ENCODE peak calls at places on chromosomes 6 and 20, in six cellular contexts. A is A673, K is aorta, U is transverse colon, L is upper lobe of left lung, W is endodermal cell. E is an unnamed sample. For H3K9me3, the result is how much of the 10 kb centered on the place peaks cover.

GRCh38 chr6:3987072-3987471 is 91.9 kb downstream of the FAM217A start:
- DNase-seq in W (peak), K (no peak), U (peak), A (no peak), L (no peak), E (no peak)

GRCh38 chr6:35727206-35727934 is 9.5 kb upstream of the ARMC12 start:
- DNase-seq in K (peak), U (peak), L (no peak), A (peak), W (peak), E (no peak)

GRCh38 chr6:3237761-3238662 is 10.6 kb upstream of the TUBB2B start:
- DNase-seq in U (no peak), L (no peak), W (peak), K (no peak), A (no peak), E (no peak)

GRCh38 chr6:103327079-103327478 is 1532.6 kb downstream of the HACE1 start:
- DNase-seq in U (no peak), L (no peak), W (no peak), K (no peak), A (no peak), E (no peak)

GRCh38 chr6:89063881-89064280 is 16.7 kb upstream of the PNRC1 start:
- DNase-seq in L (no peak), U (no peak), A (no peak), W (no peak), K (no peak), E (no peak)

GRCh38 chr20:53870426-53871199 is 199.8 kb downstream of the BCAS1 start:
- DNase-seq in U (no peak), K (no peak), A (no peak), L (no peak), W (peak), E (no peak)

GRCh38 chr20:38515631-38516030 is 43.0 kb downstream of the RALGAPB start:
- DNase-seq in K (no peak), W (no peak), A (no peak), U (no peak), L (no peak), E (no peak)

GRCh38 chr6:15421945-15422733 is 176.3 kb downstream of the JARID2 start:
- DNase-seq in L (no peak), A (no peak), W (no peak), U (no peak), K (no peak), E (no peak)

GRCh38 chr6:139474145-139475108 is 100.0 kb upstream of the CITED2 start:
- DNase-seq in U (peak), W (peak), K (no peak), L (no peak), A (peak), E (no peak)

GRCh38 chr6:163529605-163530004 is 115.1 kb downstream of the QKI start:
- DNase-seq in K (no peak), A (peak), W (no peak), L (no peak), U (no peak), E (no peak)

GRCh38 chr6:169253341-169253740 is 305 bp downstream of the THBS2 start:
- DNase-seq in L (no peak), A (no peak), U (no peak), W (no peak), K (peak), E (no peak)

GRCh38 chr6:160391419-160392116 is 43.4 kb downstream of the SLC22A3 start:
- DNase-seq in U (peak), K (no peak), L (no peak), W (no peak), A (no peak), E (no peak)

GRCh38 chr20:50198211-50198666 is 7.6 kb downstream of the CEBPB start:
- DNase-seq in W (no peak), K (no peak), U (no peak), A (no peak), L (no peak), E (no peak)

GRCh38 chr6:13194852-13195251 is 133.5 kb downstream of the TBC1D7 start:
- DNase-seq in U (peak), K (no peak), L (no peak), W (peak), A (peak), E (no peak)

GRCh38 chr6:17542243-17542642 is 57.9 kb upstream of the FAM8A1 start:
- DNase-seq in W (no peak), L (no peak), A (no peak), U (no peak), K (no peak), E (no peak)

GRCh38 chr6:28709478-28710349 is 184.0 kb downstream of the GPX5 start:
- DNase-seq in U (no peak), K (no peak), W (peak), L (no peak), A (peak), E (no peak)

GRCh38 chr6:128079026-128079425 is 178.2 kb upstream of the THEMIS start:
- DNase-seq in A (no peak), W (no peak), K (no peak), U (no peak), L (no peak), E (no peak)

GRCh38 chr6:149939909-149940672 is 1.7 kb upstream of the ULBP2 start:
- DNase-seq in W (peak), U (no peak), K (no peak), A (no peak), L (no peak), E (no peak)

GRCh38 chr6:126252154-126252553 is 87.8 kb upstream of the CENPW start:
- DNase-seq in U (no peak), K (no peak), L (no peak), A (no peak), W (peak), E (no peak)

GRCh38 chr6:73511796-73512195 is 9.0 kb downstream of the EEF1A1 start:
- DNase-seq in K (no peak), W (peak), U (no peak), L (no peak), A (no peak), E (no peak)

GRCh38 chr6:37554480-37554819 is 54.8 kb upstream of the CCDC167 start:
- DNase-seq in L (no peak), K (no peak), U (no peak), A (no peak), W (no peak), E (no peak)

GRCh38 chr6:148649454-148649963 is 97.3 kb upstream of the UST start:
- DNase-seq in K (no peak), U (no peak), L (no peak), A (no peak), W (no peak), E (no peak)

GRCh38 chr6:148653138-148653776 is 93.6 kb upstream of the UST start:
- DNase-seq in L (no peak), K (no peak), A (peak), W (no peak), U (no peak), E (no peak)

GRCh38 chr6:148650941-148651540 is 95.8 kb upstream of the UST start:
- DNase-seq in K (no peak), L (no peak), A (no peak), W (no peak), U (no peak), E (no peak)

GRCh38 chr6:148648754-148649453 is 97.9 kb upstream of the UST start:
- DNase-seq in A (no peak), L (no peak), K (no peak), W (no peak), U (no peak), E (no peak)
- H3K9me3 ChIP-seq in A (under half), L (under half), K (under half), W (half or more), U (under half), E (under half)

GRCh38 chr20:29878281-29878741 is 1379.2 kb upstream of the DEFB115 start:
- DNase-seq in U (peak), K (peak), W (peak), L (peak), A (no peak), E (no peak)
- H3K9me3 ChIP-seq in U (under half), K (under half), W (half or more), L (under half), A (under half), E (under half)

GRCh38 chr6:159359581-159360264 is 190.5 kb downstream of the FNDC1 start:
- DNase-seq in L (no peak), A (no peak), U (no peak), K (no peak), W (no peak), E (no peak)

GRCh38 chr6:159357211-159357920 is 188.2 kb downstream of the FNDC1 start:
- DNase-seq in L (no peak), A (no peak), U (no peak), K (no peak), W (no peak), E (no peak)

DNA sequence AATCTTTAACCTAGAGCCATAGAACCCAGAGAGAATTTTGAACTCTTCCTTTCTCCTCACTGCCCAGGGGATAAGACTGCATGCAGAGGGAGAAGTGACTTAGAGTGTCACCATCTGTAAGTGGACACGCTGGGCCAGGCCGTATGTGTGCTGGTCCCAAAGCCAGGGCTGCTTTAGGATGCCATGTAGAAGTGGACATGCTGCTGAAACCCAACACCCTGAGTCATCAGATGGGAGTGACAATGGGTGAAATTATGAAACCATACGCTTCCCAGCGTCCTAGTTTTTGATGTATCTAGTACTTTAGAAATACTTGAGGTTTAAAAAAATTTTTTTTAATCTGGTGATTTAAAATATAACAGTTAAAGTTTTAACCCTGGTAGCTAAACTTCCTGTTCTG is 191.1 kb downstream of the FNDC1 start:
- DNase-seq in A (no peak), L (no peak), U (no peak), K (no peak), W (no peak), E (no peak)
- H3K9me3 ChIP-seq in A (under half), L (under half), U (under half), K (under half), W (under half), E (under half)

GRCh38 chr20:55793986-55794385 is 211.3 kb downstream of the CBLN4 start:
- DNase-seq in U (no peak), W (no peak), A (no peak), K (no peak), L (no peak), E (no peak)
- H3K9me3 ChIP-seq in U (under half), W (half or more), A (under half), K (under half), L (under half), E (under half)

GRCh38 chr20:63128367-63128766 is 87.6 kb downstream of the YTHDF1 start:
- DNase-seq in W (peak), A (no peak), K (peak), U (no peak), L (peak), E (no peak)
- H3K9me3 ChIP-seq in W (under half), A (under half), K (under half), U (under half), L (under half), E (under half)

DNA sequence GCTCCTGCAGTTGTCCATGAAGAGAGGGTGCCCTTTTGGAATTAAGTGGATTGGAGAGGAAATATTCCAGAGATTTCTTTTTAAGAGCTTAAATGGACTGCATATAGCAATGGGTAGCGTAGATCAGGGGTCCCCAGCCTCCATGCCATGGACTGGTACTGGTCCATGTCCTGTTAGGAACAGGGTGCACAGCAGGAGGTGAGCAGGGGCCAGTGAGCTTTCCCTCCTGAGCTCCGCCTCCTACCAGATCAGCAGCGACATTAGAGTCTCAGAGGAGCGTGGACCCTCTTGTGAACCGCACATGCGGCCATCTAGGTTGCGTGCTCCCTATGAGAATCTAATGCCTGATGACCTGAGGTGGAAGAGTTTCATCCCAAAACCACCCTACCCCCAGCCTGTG is 12.3 kb upstream of the KIF25 start:
- DNase-seq in U (no peak), K (no peak), A (no peak), W (no peak), L (no peak), E (no peak)
- H3K9me3 ChIP-seq in U (under half), K (under half), A (under half), W (under half), L (under half), E (under half)

GRCh38 chr6:9851006-9851405 is 563.9 kb downstream of the TFAP2A start:
- DNase-seq in L (no peak), W (no peak), A (no peak), U (no peak), K (no peak), E (no peak)
- H3K9me3 ChIP-seq in L (under half), W (under half), A (under half), U (under half), K (under half), E (under half)

GRCh38 chr20:63588641-63589041 is 14.6 kb upstream of the HELZ2 start:
- DNase-seq in W (no peak), U (no peak), L (peak), K (peak), A (no peak), E (no peak)

GRCh38 chr20:63586797-63587196 is 12.8 kb upstream of the HELZ2 start:
- DNase-seq in A (no peak), L (peak), U (no peak), W (no peak), K (peak), E (no peak)

GRCh38 chr20:63587256-63587655 is 13.2 kb upstream of the HELZ2 start:
- DNase-seq in L (peak), U (no peak), W (no peak), K (peak), A (no peak), E (no peak)

GRCh38 chr20:63587781-63588591 is 13.9 kb upstream of the HELZ2 start:
- DNase-seq in L (peak), W (no peak), K (peak), U (no peak), A (no peak), E (no peak)

DNA sequence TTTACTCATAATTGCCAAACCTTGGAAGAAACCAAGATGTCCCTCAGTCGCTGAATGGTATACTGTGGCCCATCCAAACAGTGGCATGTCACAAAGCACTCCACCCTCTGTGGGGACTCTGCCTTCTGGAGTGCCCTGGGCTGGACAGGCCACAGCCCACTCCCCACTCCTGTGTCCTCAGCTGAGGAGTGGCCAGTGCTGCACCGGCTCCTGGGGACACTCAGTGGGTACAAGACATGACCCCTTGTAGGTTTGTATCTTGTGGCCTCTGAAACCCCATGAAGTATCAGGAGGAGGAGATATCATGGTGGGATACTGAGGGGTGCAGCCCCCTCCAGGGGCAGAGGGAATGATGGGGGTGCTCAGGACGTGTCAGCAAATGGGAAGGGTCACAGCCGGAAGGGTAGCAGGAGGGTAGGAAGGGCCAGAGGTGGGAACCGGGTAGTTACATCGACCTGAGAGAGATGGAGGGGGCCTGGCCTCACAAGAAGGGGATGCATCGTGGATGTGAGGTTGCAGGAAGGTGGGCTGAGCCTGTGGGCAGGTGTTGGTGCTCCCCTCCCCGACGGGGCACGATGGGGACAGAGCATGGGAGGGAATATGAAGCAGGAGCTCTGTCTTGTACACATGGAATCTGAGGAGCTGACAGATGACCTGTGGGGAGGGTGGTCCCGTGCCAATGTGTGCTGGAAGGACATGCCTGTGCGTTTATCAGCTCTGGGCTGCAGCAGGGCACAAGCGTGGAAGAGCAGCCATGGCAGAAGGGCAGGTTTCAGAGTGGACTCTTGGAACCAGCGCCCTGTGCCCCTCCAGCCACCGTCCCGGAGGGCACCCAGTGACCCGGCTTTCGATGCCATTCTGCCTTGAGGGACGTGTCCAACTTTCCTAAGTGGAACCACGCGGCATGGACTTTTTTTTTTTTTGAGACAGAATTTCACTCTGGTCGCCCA is 11.9 kb upstream of the HELZ2 start:
- DNase-seq in A (no peak), U (no peak), K (peak), W (no peak), L (peak), E (no peak)
- H3K9me3 ChIP-seq in A (under half), U (under half), K (under half), W (under half), L (under half), E (under half)

GRCh38 chr6:113664909-113665308 is 192.2 kb upstream of the MARCKS start:
- DNase-seq in L (no peak), A (no peak), W (no peak), U (no peak), K (no peak), E (no peak)
- H3K9me3 ChIP-seq in L (under half), A (under half), W (under half), U (under half), K (under half), E (under half)